ENCODE peak calls at places on chromosomes 6 and 20, in six cellular contexts. T is suprapubic skin, Q is PC-9, J is tibial artery, O is neural progenitor cell, D is heart right ventricle. U is an unnamed sample.

GRCh38 chr6:133623621-133624020 is 265.3 kb upstream of the TCF21 start:
- DNase-seq in T (no peak), Q (no peak), J (no peak), O (no peak), D (no peak), U (no peak)

GRCh38 chr6:109351231-109352132 is 30.8 kb downstream of the CD164 start:
- DNase-seq in T (no peak), Q (no peak), J (peak), O (no peak), D (no peak), U (no peak)

GRCh38 chr20:21377701-21378100 is 19.6 kb downstream of the NKX2-4 start:
- DNase-seq in T (no peak), Q (no peak), J (no peak), O (no peak), D (no peak), U (no peak)

GRCh38 chr20:19223640-19224039 is 11.2 kb downstream of the SLC24A3 start:
- DNase-seq in T (no peak), Q (no peak), J (no peak), O (no peak), D (no peak), U (no peak)

GRCh38 chr6:2157441-2158127 is 87.8 kb downstream of the GMDS start:
- DNase-seq in T (no peak), Q (no peak), J (no peak), O (no peak), D (no peak), U (no peak)

GRCh38 chr6:15464211-15464725 is 198.6 kb downstream of the DTNBP1 start:
- DNase-seq in T (no peak), Q (peak), J (no peak), O (peak), D (no peak), U (no peak)

GRCh38 chr6:52881996-52882841 is 27.3 kb downstream of the GSTA3 start:
- DNase-seq in T (peak), Q (peak), J (peak), O (peak), D (peak), U (no peak)

GRCh38 chr20:62043131-62043914 is 22.4 kb downstream of the TAF4 start:
- DNase-seq in T (no peak), Q (peak), J (no peak), O (no peak), D (no peak), U (no peak)

GRCh38 chr6:10400330-10400729 is 14.5 kb downstream of the TFAP2A start:
- DNase-seq in T (no peak), Q (peak), J (no peak), O (no peak), D (no peak), U (no peak)

GRCh38 chr6:32980488-32981038 is 12.2 kb downstream of the BRD2 start:
- DNase-seq in T (no peak), Q (no peak), J (no peak), O (no peak), D (no peak), U (no peak)

GRCh38 chr6:74606488-74607135 is 599.2 kb downstream of the COL12A1 start:
- DNase-seq in T (no peak), Q (peak), J (no peak), O (no peak), D (no peak), U (peak)

GRCh38 chr6:124436803-124437202 is 525.4 kb upstream of the RNF217 start:
- DNase-seq in T (no peak), Q (no peak), J (no peak), O (no peak), D (no peak), U (no peak)

GRCh38 chr20:56710577-56711465 is 81.7 kb downstream of the TFAP2C start:
- DNase-seq in T (no peak), Q (peak), J (no peak), O (no peak), D (no peak), U (no peak)

GRCh38 chr6:157045831-157046454 is 268.8 kb downstream of the ARID1B start:
- DNase-seq in T (no peak), Q (no peak), J (no peak), O (peak), D (no peak), U (no peak)

GRCh38 chr6:141451508-141452353 is 681.0 kb upstream of the GJE1 start:
- DNase-seq in T (no peak), Q (peak), J (no peak), O (peak), D (no peak), U (no peak)

GRCh38 chr20:44896583-44896982 is 11.1 kb downstream of the YWHAB start:
- DNase-seq in T (no peak), Q (no peak), J (no peak), O (no peak), D (no peak), U (no peak)

GRCh38 chr6:74735304-74735703 is 470.5 kb downstream of the COL12A1 start:
- DNase-seq in T (peak), Q (no peak), J (peak), O (no peak), D (no peak), U (no peak)

GRCh38 chr6:110681543-110682459 is 133.5 kb downstream of the CDK19 start:
- DNase-seq in T (no peak), Q (no peak), J (no peak), O (no peak), D (no peak), U (no peak)

GRCh38 chr20:21082584-21082983 is 23.6 kb downstream of the LINC00237 start:
- DNase-seq in T (no peak), Q (no peak), J (no peak), O (no peak), D (no peak), U (no peak)

GRCh38 chr20:12927489-12927888 is 81.3 kb upstream of the SPTLC3 start:
- DNase-seq in T (no peak), Q (no peak), J (no peak), O (no peak), D (no peak), U (no peak)

GRCh38 chr6:16511723-16512584 is 249.3 kb downstream of the ATXN1 start:
- DNase-seq in T (no peak), Q (no peak), J (no peak), O (no peak), D (no peak), U (no peak)

GRCh38 chr20:62642666-62643520 is 590 bp downstream of the SLCO4A1 start:
- DNase-seq in T (no peak), Q (peak), J (no peak), O (peak), D (no peak), U (no peak)

GRCh38 chr6:98054453-98054852 is 771.4 kb upstream of the MMS22L start:
- DNase-seq in T (no peak), Q (no peak), J (no peak), O (no peak), D (no peak), U (no peak)

GRCh38 chr6:90217621-90218496 is 78.8 kb downstream of the BACH2 start:
- DNase-seq in T (no peak), Q (no peak), J (no peak), O (no peak), D (peak), U (no peak)

GRCh38 chr6:15256538-15257222 is 10.8 kb downstream of the JARID2 start:
- DNase-seq in T (no peak), Q (no peak), J (no peak), O (no peak), D (peak), U (no peak)

GRCh38 chr6:85620308-85620707 is 22.4 kb downstream of the SYNCRIP start:
- DNase-seq in T (no peak), Q (no peak), J (no peak), O (no peak), D (no peak), U (no peak)

GRCh38 chr6:168217880-168218537 is 101.6 kb downstream of the DACT2 start:
- DNase-seq in T (no peak), Q (no peak), J (no peak), O (no peak), D (no peak), U (peak)

GRCh38 chr6:29917843-29918242 is 24.5 kb upstream of the HLA-A start:
- DNase-seq in T (no peak), Q (no peak), J (no peak), O (no peak), D (no peak), U (no peak)

GRCh38 chr6:46931416-46931815 is 9.7 kb upstream of the ADGRF5 start:
- DNase-seq in T (no peak), Q (no peak), J (no peak), O (no peak), D (no peak), U (no peak)

GRCh38 chr20:34410331-34410730 is 47.3 kb downstream of the ITCH start:
- DNase-seq in T (no peak), Q (no peak), J (no peak), O (no peak), D (no peak), U (no peak)

GRCh38 chr6:16649241-16649640 is 112.0 kb downstream of the ATXN1 start:
- DNase-seq in T (no peak), Q (no peak), J (no peak), O (no peak), D (no peak), U (no peak)

GRCh38 chr20:25048519-25048952 is 9.4 kb downstream of the ACSS1 start:
- DNase-seq in T (peak), Q (no peak), J (peak), O (no peak), D (no peak), U (peak)

GRCh38 chr6:215335-216034 is 76.8 kb upstream of the DUSP22 start:
- DNase-seq in T (no peak), Q (peak), J (no peak), O (no peak), D (no peak), U (no peak)

GRCh38 chr6:45445749-45446454 is 68.2 kb upstream of the SUPT3H start:
- DNase-seq in T (peak), Q (peak), J (peak), O (no peak), D (peak), U (peak)

GRCh38 chr20:48962976-48963730 is 41.6 kb downstream of the ARFGEF2 start:
- DNase-seq in T (no peak), Q (no peak), J (no peak), O (no peak), D (no peak), U (no peak)

GRCh38 chr6:168711049-168711640 is 270.2 kb downstream of the SMOC2 start:
- DNase-seq in T (no peak), Q (no peak), J (no peak), O (no peak), D (no peak), U (no peak)

GRCh38 chr6:111129003-111129402 is 41.7 kb downstream of the SLC16A10 start:
- DNase-seq in T (no peak), Q (no peak), J (peak), O (no peak), D (peak), U (no peak)

GRCh38 chr6:37653933-37654565 is 43.6 kb downstream of the MDGA1 start:
- DNase-seq in T (no peak), Q (no peak), J (no peak), O (no peak), D (no peak), U (no peak)
- TF ChIP-seq CTCF in T (no peak), Q (peak), J (peak), O (peak), D (peak), U (no peak)

DNA sequence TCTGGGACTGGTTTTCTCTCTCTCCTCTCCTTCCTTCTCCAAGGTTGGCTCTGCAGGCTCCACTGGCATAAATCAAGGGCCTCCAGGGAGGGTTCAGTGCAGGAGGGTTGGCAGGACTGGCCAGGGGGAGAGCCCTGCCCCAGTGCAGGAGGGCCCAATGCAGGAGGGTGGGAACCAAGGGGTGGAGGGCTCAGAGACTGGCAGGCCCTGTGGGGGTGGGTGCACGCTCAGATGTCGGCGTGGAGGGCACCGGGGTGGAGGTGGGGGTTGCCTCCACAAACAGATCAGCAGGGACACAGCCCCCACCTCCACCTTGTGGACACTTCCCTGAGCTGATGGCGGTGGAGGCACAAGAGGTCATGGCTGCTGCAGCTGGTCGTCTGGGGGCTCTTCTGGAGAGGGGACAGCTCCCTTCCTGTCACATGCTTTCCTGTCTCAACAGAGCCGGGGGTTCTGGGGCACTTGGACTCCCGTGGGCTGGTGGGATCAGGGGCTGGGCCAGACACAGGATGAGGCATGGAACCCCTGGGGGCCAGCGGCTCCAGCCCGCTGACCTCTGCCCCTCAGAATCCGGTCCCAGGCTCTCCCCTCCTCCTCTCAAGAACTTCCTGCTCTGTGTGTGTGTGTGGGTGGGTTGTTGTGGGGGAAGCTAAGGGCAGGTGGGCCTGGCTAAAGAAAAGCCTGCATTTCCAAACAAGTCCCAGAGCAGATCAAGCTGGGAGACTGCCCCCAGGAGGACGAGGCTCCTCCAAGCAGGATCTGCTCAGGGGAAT is 2.7 kb upstream of the ABHD16B start:
- DNase-seq in T (peak), Q (no peak), J (no peak), O (peak), D (peak), U (no peak)
- H3K4me3 ChIP-seq in T (no peak), Q (no peak), J (no peak), O (peak), D (peak), U (no peak)

GRCh38 chr6:35415065-35415880 is 36.9 kb upstream of the FANCE start:
- DNase-seq in T (no peak), Q (peak), J (peak), O (peak), D (peak), U (no peak)
- TF ChIP-seq CTCF in T (peak), Q (peak), J (peak), O (peak), D (peak), U (peak)

DNA sequence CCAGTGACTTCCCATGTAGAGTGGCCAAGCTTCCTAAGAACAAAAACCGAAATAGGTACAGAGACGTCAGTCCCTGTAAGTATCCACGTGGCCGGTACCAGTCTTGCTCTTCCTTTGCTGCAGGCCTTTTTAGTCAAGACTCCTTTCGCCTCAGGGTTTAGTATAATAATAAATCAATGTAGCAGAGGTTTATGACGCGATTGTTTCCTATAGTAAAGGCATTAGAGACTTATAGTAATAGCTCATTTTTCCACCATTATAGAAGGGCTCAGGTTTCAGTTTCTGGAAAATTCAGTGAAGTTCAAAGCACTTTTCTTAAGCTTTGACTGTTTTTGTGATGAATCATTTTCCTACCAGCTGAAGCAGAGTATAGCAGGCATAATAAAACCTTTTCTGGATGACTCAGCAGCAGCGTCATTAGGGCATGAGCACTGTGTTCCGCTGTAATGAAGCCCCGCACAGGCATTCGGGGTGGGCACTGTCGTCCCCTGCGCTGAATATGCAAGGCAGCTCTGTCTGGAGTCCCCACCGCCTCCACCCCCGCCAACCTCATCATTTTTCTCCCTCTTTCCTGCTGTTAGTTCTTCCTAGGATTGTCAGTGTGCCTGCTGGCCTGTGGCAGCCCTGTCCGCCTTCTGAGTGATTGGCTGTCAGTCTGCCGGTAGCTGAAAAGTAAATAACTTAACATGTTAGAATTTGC is 51.3 kb downstream of the PTPN1 start:
- DNase-seq in T (no peak), Q (peak), J (no peak), O (no peak), D (no peak), U (no peak)
- H3K4me3 ChIP-seq in T (no peak), Q (no peak), J (no peak), O (no peak), D (no peak), U (peak)

DNA sequence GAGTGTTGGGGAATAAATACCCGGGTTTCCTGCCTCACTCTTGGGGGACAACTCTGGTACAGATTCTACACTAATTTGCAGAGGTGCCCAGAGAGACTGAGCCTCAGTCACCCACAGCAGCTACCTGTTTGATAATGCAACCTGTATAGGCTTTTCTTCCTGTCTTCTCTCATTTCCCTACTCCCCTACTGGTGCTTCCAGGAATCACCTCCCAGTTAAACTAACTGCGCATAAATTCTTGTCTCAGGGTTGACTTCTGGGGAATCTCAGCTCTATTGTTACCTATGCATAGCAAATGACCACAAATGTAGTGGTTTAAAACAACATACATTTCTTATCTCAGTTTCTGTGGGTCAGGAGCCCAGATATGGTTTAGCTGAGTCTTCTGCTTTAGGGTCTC is 11.3 kb downstream of the OCSTAMP start:
- DNase-seq in T (no peak), Q (no peak), J (no peak), O (no peak), D (no peak), U (no peak)
- TF ChIP-seq CTCF in T (no peak), Q (no peak), J (no peak), O (peak), D (no peak), U (no peak)

GRCh38 chr6:159041181-159041580 is 3.6 kb downstream of the TAGAP start:
- DNase-seq in T (no peak), Q (no peak), J (no peak), O (no peak), D (no peak), U (no peak)

GRCh38 chr6:159043236-159043635 is 1.6 kb downstream of the TAGAP start:
- DNase-seq in T (no peak), Q (no peak), J (no peak), O (no peak), D (no peak), U (no peak)

GRCh38 chr6:159042824-159043181 is 2.0 kb downstream of the TAGAP start:
- DNase-seq in T (no peak), Q (no peak), J (no peak), O (no peak), D (no peak), U (no peak)

GRCh38 chr6:159043986-159044385 is 805 bp downstream of the TAGAP start:
- DNase-seq in T (no peak), Q (no peak), J (no peak), O (no peak), D (no peak), U (no peak)

GRCh38 chr6:159042003-159042823 is 2.6 kb downstream of the TAGAP start:
- DNase-seq in T (no peak), Q (peak), J (no peak), O (peak), D (peak), U (no peak)
- H3K4me3 ChIP-seq in T (peak), Q (peak), J (no peak), O (no peak), D (peak), U (no peak)

DNA sequence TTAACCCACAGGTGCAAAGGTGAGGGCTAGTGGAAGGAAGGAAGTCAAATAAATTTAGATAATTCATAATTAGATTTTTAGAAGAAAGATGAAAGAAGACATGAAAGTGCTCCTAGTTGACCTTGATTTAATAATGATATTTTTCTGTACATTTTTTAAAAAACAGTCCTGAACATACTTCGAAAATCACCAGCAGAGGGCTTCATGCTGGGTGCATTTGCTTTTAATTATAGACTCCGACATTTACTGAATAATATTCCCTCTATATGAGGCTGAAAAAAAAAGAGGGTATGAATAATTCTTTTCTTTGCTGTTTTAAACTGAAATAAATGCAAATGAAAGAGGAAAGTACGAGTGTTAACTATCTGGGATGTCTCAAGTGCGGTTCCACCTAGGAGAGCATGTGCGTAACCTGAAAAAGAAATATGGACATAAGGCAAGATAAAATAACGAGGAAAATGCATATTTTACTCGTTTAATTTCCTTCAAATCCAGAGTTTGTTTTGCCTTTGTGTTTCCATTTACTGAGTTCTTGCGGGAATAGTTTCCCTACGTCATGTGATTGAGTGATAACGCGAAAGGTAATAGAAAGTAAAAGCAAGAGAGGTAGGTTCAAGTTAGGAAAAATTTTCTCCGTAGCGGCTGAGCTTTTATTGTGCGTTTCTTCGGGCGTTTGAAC is 3.1 kb upstream of the TFAP2B start:
- DNase-seq in T (no peak), Q (no peak), J (no peak), O (no peak), D (no peak), U (no peak)
- TF ChIP-seq CTCF in T (no peak), Q (peak), J (no peak), O (peak), D (no peak), U (no peak)

U was measured in ascending aorta.